ENCODE peak calls at places on chromosomes 13 and 19, in five cellular contexts. M, G, T, E and F are unnamed samples. For H3K36me3 and H3K4me1, the result is how much of the 10 kb centered on the place peaks cover.

GRCh38 chr19:36605101-36605838 is at the start of gene ZNF382:
- DNase-seq in M (peak), G (peak), T (peak), E (peak), F (peak)

GRCh38 chr13:108033800-108034707 is 181.3 kb downstream of the LIG4 start:
- DNase-seq in M (no peak), G (no peak), T (no peak), E (no peak), F (no peak)

GRCh38 chr19:23882493-23882892 is 32.2 kb upstream of the ZNF726 start:
- DNase-seq in M (no peak), G (no peak), T (no peak), E (no peak), F (peak)

GRCh38 chr13:56907766-56908165 is 233.0 kb upstream of the PRR20A start:
- DNase-seq in M (no peak), G (no peak), T (no peak), E (no peak), F (no peak)

GRCh38 chr13:75196112-75196855 is 285.7 kb downstream of the TBC1D4 start:
- DNase-seq in M (no peak), G (no peak), T (no peak), E (no peak), F (no peak)

GRCh38 chr13:113555141-113555540 is 29.4 kb upstream of the TFDP1 start:
- DNase-seq in M (no peak), G (peak), T (no peak), E (no peak), F (no peak)

GRCh38 chr19:18879579-18880373 is 16.2 kb downstream of the CERS1 start:
- DNase-seq in M (peak), G (no peak), T (no peak), E (no peak), F (peak)

GRCh38 chr13:113976711-113977684 is 3.1 kb upstream of the C13orf46 start:
- DNase-seq in M (peak), G (no peak), T (peak), E (peak), F (no peak)

GRCh38 chr13:50592412-50593145 is 250.9 kb downstream of the DLEU7 start:
- DNase-seq in M (no peak), G (no peak), T (no peak), E (no peak), F (peak)

GRCh38 chr19:3873151-3873550 is 4.3 kb upstream of the ZFR2 start:
- DNase-seq in M (peak), G (no peak), T (no peak), E (no peak), F (no peak)

GRCh38 chr19:44985445-44985844 is 15.8 kb upstream of the RELB start:
- DNase-seq in M (no peak), G (no peak), T (no peak), E (no peak), F (peak)

GRCh38 chr13:37597477-37597876 is 1.1 kb downstream of the POSTN start:
- DNase-seq in M (no peak), G (no peak), T (no peak), E (no peak), F (no peak)

GRCh38 chr13:73060251-73061160 is 1.7 kb downstream of the KLF5 start:
- DNase-seq in M (no peak), G (no peak), T (no peak), E (peak), F (peak)

GRCh38 chr19:892243-892996 is 567 bp downstream of the MED16 start:
- DNase-seq in M (peak), G (no peak), T (no peak), E (no peak), F (peak)

GRCh38 chr13:97002581-97002980 is 8.3 kb upstream of the OXGR1 start:
- DNase-seq in M (no peak), G (no peak), T (no peak), E (no peak), F (no peak)

DNA sequence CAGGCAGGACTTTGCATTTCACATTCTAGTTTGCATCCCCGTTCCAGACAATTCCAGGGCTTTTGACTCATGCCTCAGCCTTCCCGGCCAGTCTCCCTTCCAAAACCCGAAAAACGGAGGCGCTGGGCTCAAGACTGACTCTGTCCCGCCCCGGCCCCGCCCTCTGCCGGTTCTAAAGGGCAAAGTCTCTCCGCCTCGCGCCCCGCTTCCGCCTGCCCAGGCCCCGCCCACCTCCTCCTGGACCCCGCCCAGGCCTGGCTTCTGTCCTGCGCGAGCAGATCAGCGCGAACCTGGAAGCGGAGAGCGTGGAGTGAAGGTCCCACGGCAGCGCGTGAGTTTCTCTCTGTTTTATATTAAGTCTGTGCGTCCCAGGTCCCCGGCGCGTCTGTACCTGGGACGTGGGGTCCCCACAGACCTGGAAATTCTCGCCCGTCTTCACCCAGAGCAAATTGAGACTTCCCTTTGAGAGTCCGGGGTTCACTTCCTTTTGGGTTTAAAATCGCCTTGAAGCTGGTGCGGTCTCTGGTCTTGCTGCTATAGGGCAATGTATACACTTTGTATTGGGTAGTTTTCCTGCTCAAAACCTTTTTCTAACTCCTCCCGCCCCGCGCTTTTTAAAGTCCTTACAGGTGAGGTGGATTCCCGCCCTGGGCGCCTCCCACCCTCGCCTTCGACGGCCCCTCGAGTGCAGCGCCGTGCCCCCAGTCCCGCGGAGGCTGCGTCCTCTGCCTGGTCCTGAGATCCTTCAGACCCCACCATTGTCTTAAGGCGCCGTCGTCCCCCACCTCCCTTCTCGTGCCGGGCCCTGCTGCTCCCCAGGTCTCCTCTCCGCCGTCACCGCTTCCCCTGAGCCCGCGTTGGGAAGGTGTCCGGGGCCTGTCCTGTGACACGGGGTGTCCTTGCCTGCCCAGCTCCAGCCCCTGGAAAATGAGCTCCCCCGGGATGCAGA is 31.2 kb downstream of the ZNF701 start:
- DNase-seq in M (peak), G (peak), T (peak), E (peak), F (peak)
- H3K36me3 ChIP-seq in M (under half), G (under half), T (under half), E (under half), F (under half)

DNA sequence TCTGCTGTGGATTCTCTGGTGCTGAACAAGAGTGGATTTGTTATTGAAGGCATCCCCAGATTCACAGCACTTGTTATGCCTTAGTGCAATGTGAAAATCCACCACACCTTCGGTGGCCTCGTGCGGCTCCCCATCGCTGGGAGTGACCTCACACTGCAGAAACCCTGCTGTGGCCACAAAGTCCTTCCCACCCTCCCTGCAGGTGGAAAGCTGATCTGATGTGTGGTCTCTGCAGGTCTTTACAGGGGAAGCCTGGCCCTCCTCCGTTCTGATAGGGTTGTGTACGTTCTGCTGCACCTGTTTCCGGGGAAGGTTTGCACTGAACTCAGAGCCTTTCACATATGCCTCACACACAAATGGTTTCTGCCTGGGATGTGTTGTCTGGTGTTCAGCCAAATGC is 5.0 kb downstream of the ZNF792 start:
- DNase-seq in M (no peak), G (no peak), T (no peak), E (no peak), F (no peak)
- H3K4me3 ChIP-seq in M (no peak), G (no peak), T (no peak), E (no peak), F (no peak)

DNA sequence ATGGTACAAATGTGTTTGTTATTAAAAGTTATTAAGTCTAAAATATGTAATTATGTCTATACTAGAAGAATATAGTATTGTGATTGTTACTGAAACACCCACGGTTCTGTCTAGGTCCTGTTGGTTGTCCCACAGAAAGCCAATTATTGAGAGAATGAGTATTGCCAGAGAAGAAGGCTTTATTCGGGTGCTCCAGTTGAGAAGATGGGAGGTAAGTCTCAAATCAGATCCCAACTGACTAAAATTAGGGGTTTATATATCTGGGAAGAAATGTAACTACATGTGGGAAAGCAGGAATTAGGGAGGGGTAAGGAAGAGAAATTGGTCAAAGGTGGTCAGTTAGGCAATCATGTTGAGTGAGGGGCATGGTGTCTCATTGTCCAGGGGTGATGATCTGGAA is 798.4 kb downstream of the PCDH17 start:
- DNase-seq in M (no peak), G (no peak), T (no peak), E (no peak), F (no peak)
- H3K4me1 ChIP-seq in M (under half), G (under half), T (under half), E (under half), F (under half)

DNA sequence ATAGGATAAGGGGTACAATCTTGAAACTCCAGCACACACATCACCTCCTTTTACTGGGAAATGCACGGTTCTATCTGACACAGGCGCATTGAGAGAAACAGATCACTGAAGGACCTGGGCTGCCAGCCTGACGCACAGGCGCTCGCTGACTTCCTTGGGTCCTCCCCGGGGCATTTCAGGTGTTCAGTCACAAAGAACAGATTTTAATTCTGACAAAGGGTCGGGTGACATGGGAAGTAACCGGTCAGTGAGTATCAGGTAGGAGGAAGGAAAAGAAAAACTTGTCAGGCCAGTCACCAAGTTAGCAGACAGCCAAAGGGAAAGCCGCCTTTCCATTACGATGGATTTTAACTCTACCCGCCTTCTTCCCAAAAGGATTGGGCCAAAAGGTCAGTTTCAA is 39.6 kb downstream of the INSR start:
- DNase-seq in M (no peak), G (no peak), T (no peak), E (no peak), F (no peak)
- H3K36me3 ChIP-seq in M (under half), G (under half), T (under half), E (under half), F (under half)

DNA sequence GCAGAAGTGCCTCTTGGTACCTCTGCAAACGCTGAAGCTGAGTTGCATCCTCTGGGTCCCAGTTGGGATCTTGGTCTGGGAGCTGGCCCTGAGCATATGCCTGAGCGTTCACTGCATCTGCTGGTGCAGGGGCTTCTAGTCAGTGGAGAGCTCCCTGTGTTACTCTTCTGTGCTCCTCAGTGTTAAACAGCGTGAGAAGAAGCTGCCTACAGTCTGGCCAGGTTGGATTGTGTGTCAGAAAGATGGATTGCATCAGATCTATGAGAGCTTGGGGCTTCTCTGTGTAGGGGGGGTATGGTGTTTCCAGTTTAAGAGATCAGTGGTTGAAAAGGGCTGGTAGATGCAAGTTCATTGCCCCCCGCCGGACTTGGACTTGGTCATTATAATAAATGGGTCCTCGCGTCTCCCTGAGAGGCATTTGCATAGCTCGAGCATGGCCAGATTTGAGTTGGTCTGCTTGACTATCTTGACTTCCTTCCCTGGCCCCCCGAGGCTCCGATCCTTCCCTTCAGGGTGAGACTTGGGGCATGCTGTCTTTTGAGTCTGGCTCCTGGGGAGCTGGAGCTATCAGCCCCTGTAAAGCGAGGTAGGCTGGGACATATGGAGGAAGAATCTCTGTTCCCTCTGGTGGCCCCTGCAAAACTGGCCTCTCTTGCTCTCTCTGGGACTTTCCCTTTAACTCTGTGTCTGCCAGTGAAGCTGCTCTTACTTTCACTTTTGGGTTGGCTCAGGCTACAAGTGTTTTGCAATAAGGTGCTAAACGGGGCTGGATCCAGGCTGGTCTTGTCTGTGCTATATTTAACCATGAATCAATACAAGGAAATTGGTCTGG is 52.9 kb downstream of the OR10H4 start:
- DNase-seq in M (no peak), G (no peak), T (no peak), E (no peak), F (no peak)
- H3K4me3 ChIP-seq in M (no peak), G (no peak), T (peak), E (no peak), F (no peak)